ENCODE peak calls at places on chromosomes 13 and 19, in ten cellular contexts. S is neuronal stem cell; H is thoracic aorta; A is psoas muscle; Y is IMR-90; T is CD8-positive, alpha-beta memory T cell; R is fibroblast of lung; C is neural progenitor cell; G is H1; F is pancreas. L is an unnamed sample. For H3K4me1, the result is how much of the 10 kb centered on the place peaks cover.

GRCh38 chr19:19540707-19541515 is 2.8 kb downstream of the CILP2 start:
- DNase-seq in S (peak), H (no peak), A (peak), Y (no peak), T (peak), R (peak), C (peak), G (peak), F (peak), L (peak)

GRCh38 chr13:20990910-20991525 is 70.4 kb downstream of the LATS2 start:
- DNase-seq in S (no peak), H (no peak), A (peak), Y (no peak), T (no peak), R (no peak), C (no peak), G (no peak), F (no peak), L (no peak)

GRCh38 chr13:24063281-24063851 is 97.2 kb upstream of the SPATA13 start:
- DNase-seq in S (no peak), H (no peak), A (no peak), Y (no peak), T (no peak), R (no peak), C (no peak), G (no peak), F (no peak), L (peak)

GRCh38 chr19:45400192-45400591 is 4.7 kb downstream of the PPP1R13L start:
- DNase-seq in S (no peak), H (no peak), A (no peak), Y (no peak), T (no peak), R (no peak), C (no peak), G (no peak), F (no peak), L (peak)

GRCh38 chr19:45137179-45137761 is 23.5 kb downstream of the NKPD1 start:
- DNase-seq in S (no peak), H (no peak), A (no peak), Y (no peak), T (no peak), R (no peak), C (no peak), G (no peak), F (no peak), L (no peak)

GRCh38 chr13:44093607-44094583 is 214.2 kb downstream of the LACC1 start:
- DNase-seq in S (no peak), H (no peak), A (no peak), Y (no peak), T (no peak), R (peak), C (no peak), G (no peak), F (no peak), L (no peak)

GRCh38 chr13:92175330-92175729 is 776.9 kb downstream of the GPC5 start:
- DNase-seq in S (peak), H (no peak), A (no peak), Y (peak), T (no peak), R (peak), C (peak), G (no peak), F (no peak), L (peak)

GRCh38 chr13:24040835-24041234 is 119.7 kb upstream of the SPATA13 start:
- DNase-seq in S (no peak), H (no peak), A (no peak), Y (no peak), T (no peak), R (no peak), C (peak), G (no peak), F (no peak), L (no peak)

GRCh38 chr13:41864658-41865057 is 96.3 kb downstream of the VWA8 start:
- DNase-seq in S (no peak), H (no peak), A (no peak), Y (no peak), T (no peak), R (peak), C (no peak), G (no peak), F (no peak), L (no peak)

GRCh38 chr19:52673014-52673413 is 34.9 kb upstream of the ZNF83 start:
- DNase-seq in S (no peak), H (no peak), A (no peak), Y (peak), T (no peak), R (peak), C (no peak), G (no peak), F (no peak), L (no peak)

GRCh38 chr19:11064831-11065303 is 24.4 kb upstream of the LDLR start:
- DNase-seq in S (no peak), H (no peak), A (no peak), Y (no peak), T (no peak), R (peak), C (no peak), G (no peak), F (peak), L (no peak)

GRCh38 chr19:15466851-15467733 is 2.7 kb upstream of the RASAL3 start:
- DNase-seq in S (no peak), H (no peak), A (no peak), Y (peak), T (peak), R (no peak), C (no peak), G (no peak), F (no peak), L (no peak)

GRCh38 chr13:32126298-32126697 is 94.7 kb downstream of the FRY start:
- DNase-seq in S (no peak), H (no peak), A (no peak), Y (no peak), T (no peak), R (no peak), C (no peak), G (no peak), F (no peak), L (no peak)

GRCh38 chr13:50529154-50529882 is 314.2 kb downstream of the DLEU7 start:
- DNase-seq in S (no peak), H (peak), A (peak), Y (peak), T (no peak), R (peak), C (no peak), G (no peak), F (peak), L (peak)

GRCh38 chr19:44608391-44608821 is 5.0 kb upstream of the IGSF23 start:
- DNase-seq in S (no peak), H (no peak), A (no peak), Y (peak), T (no peak), R (peak), C (no peak), G (no peak), F (no peak), L (no peak)

GRCh38 chr13:20168396-20168795 is 7.5 kb upstream of the GJA3 start:
- DNase-seq in S (no peak), H (no peak), A (no peak), Y (no peak), T (no peak), R (no peak), C (no peak), G (no peak), F (no peak), L (no peak)

GRCh38 chr19:35454663-35455062 is 6.6 kb downstream of the FFAR2 start:
- DNase-seq in S (no peak), H (no peak), A (no peak), Y (no peak), T (no peak), R (no peak), C (no peak), G (no peak), F (no peak), L (no peak)

GRCh38 chr13:101942535-101943157 is 459.2 kb downstream of the FGF14 start:
- DNase-seq in S (no peak), H (no peak), A (no peak), Y (no peak), T (no peak), R (no peak), C (peak), G (no peak), F (no peak), L (no peak)

GRCh38 chr13:66995366-66995663 is 234.8 kb downstream of the PCDH9 start:
- DNase-seq in S (no peak), H (no peak), A (no peak), Y (no peak), T (no peak), R (no peak), C (no peak), G (no peak), F (no peak), L (no peak)

GRCh38 chr19:58170860-58171259 is 12.0 kb upstream of the ZNF274 start:
- DNase-seq in S (no peak), H (no peak), A (no peak), Y (peak), T (no peak), R (no peak), C (no peak), G (no peak), F (no peak), L (no peak)

GRCh38 chr13:114128624-114129522 is 3.5 kb downstream of the RASA3 start:
- DNase-seq in S (no peak), H (peak), A (peak), Y (peak), T (peak), R (peak), C (no peak), G (no peak), F (no peak), L (no peak)

GRCh38 chr19:16566161-16566560 is 6.1 kb downstream of the SLC35E1 start:
- DNase-seq in S (no peak), H (no peak), A (no peak), Y (no peak), T (peak), R (no peak), C (no peak), G (no peak), F (no peak), L (no peak)

GRCh38 chr19:5953680-5954213 is 24.2 kb downstream of the RANBP3 start:
- DNase-seq in S (no peak), H (no peak), A (no peak), Y (no peak), T (no peak), R (no peak), C (no peak), G (no peak), F (no peak), L (no peak)

GRCh38 chr19:660793-661426 is 2.1 kb downstream of the RNF126 start:
- DNase-seq in S (no peak), H (no peak), A (no peak), Y (no peak), T (no peak), R (no peak), C (no peak), G (no peak), F (no peak), L (peak)
- H3K4me1 ChIP-seq in S (under half), H (under half), A (half or more), Y (under half), T (half or more), R (under half), C (under half), G (under half), F (under half), L (under half)

GRCh38 chr13:110239280-110240120 is 67.5 kb downstream of the COL4A1 start:
- DNase-seq in S (no peak), H (no peak), A (no peak), Y (no peak), T (no peak), R (no peak), C (no peak), G (no peak), F (no peak), L (no peak)
- H3K4me1 ChIP-seq in S (under half), H (under half), A (under half), Y (under half), T (under half), R (under half), C (under half), G (under half), F (under half), L (under half)

GRCh38 chr13:98278068-98278619 is 101.1 kb upstream of the RNF113B start:
- DNase-seq in S (no peak), H (no peak), A (no peak), Y (no peak), T (no peak), R (no peak), C (no peak), G (no peak), F (no peak), L (no peak)

GRCh38 chr13:98273824-98274786 is 97.0 kb upstream of the RNF113B start:
- DNase-seq in S (no peak), H (no peak), A (no peak), Y (peak), T (no peak), R (peak), C (peak), G (no peak), F (no peak), L (peak)

GRCh38 chr13:98275711-98276171 is 98.7 kb upstream of the RNF113B start:
- DNase-seq in S (no peak), H (no peak), A (no peak), Y (no peak), T (no peak), R (no peak), C (no peak), G (no peak), F (no peak), L (no peak)

GRCh38 chr13:98274921-98275487 is 97.9 kb upstream of the RNF113B start:
- DNase-seq in S (no peak), H (no peak), A (no peak), Y (peak), T (no peak), R (peak), C (no peak), G (no peak), F (no peak), L (no peak)

GRCh38 chr13:98276486-98276885 is 99.4 kb upstream of the RNF113B start:
- DNase-seq in S (no peak), H (no peak), A (no peak), Y (peak), T (no peak), R (no peak), C (no peak), G (no peak), F (no peak), L (no peak)
- H3K4me1 ChIP-seq in S (under half), H (under half), A (under half), Y (under half), T (under half), R (under half), C (half or more), G (under half), F (under half), L (under half)

DNA sequence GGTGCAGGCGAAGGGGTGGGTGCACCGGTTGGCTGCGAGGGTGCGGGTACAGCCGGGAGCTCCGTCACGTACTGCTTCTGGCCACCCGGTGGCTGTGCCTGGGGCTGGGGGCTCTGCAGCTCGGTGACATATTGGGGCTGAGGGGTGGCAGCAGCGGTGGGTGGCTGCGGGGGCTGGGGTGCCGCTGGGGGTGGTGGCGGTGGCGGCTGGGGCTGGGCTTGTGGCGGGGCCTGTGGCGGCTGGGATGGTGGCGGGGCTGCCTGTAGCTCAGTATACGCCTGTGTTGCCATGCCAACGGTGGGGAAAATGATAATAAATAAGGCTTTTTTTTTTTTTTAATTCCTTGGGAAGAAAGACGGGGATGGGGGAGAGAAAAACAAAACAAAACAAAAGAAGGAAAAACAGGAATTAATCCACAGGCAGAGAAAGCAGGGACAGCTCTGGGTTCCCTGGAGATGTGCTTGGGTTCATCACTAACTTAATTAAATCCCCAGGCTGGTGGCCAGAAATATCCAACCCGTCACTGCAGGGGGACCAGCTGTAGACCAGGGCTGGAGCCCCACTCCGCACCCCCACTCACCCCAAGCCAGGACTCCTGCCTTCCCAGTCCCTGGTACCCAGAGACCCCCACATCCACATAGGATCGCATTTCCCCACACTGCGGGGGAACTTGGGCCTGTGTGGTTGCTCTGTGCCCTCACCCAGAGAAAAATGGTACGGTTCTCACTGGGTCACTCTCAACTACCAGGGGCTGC is 12.4 kb downstream of the RFX1 start:
- DNase-seq in S (no peak), H (no peak), A (no peak), Y (no peak), T (no peak), R (no peak), C (no peak), G (no peak), F (no peak), L (no peak)
- H3K4me1 ChIP-seq in S (under half), H (under half), A (under half), Y (under half), T (under half), R (under half), C (under half), G (under half), F (under half), L (under half)

GRCh38 chr19:2625434-2625833 is 77.1 kb downstream of the GNG7 start:
- DNase-seq in S (no peak), H (no peak), A (no peak), Y (no peak), T (no peak), R (no peak), C (no peak), G (no peak), F (no peak), L (no peak)
- H3K4me1 ChIP-seq in S (under half), H (under half), A (under half), Y (under half), T (under half), R (under half), C (under half), G (under half), F (under half), L (under half)

GRCh38 chr19:39405930-39406655 is 554 bp upstream of the ZFP36 start:
- DNase-seq in S (no peak), H (peak), A (no peak), Y (no peak), T (peak), R (no peak), C (no peak), G (no peak), F (no peak), L (peak)

GRCh38 chr19:39408392-39409206 is 2.0 kb downstream of the ZFP36 start:
- DNase-seq in S (no peak), H (no peak), A (peak), Y (peak), T (peak), R (peak), C (peak), G (no peak), F (peak), L (peak)

GRCh38 chr19:39407644-39408391 is 1.2 kb downstream of the ZFP36 start:
- DNase-seq in S (no peak), H (no peak), A (peak), Y (no peak), T (peak), R (peak), C (peak), G (no peak), F (peak), L (peak)

GRCh38 chr19:39406656-39407393 is at the start of gene ZFP36:
- DNase-seq in S (no peak), H (peak), A (peak), Y (peak), T (peak), R (peak), C (peak), G (no peak), F (peak), L (peak)

GRCh38 chr19:39407394-39407643 is 672 bp downstream of the ZFP36 start:
- DNase-seq in S (no peak), H (no peak), A (no peak), Y (no peak), T (no peak), R (no peak), C (no peak), G (no peak), F (peak), L (no peak)
- H3K4me1 ChIP-seq in S (under half), H (under half), A (under half), Y (under half), T (half or more), R (under half), C (under half), G (under half), F (under half), L (under half)

GRCh38 chr13:48496271-48496670 is 36.6 kb downstream of the RCBTB2 start:
- DNase-seq in S (no peak), H (no peak), A (no peak), Y (no peak), T (no peak), R (no peak), C (no peak), G (no peak), F (no peak), L (no peak)
- H3K4me1 ChIP-seq in S (under half), H (under half), A (under half), Y (under half), T (under half), R (under half), C (under half), G (under half), F (under half), L (under half)

L was measured in endodermal cell.